ENCODE peak calls at places on chromosomes 1 and 21, in four cellular contexts. F is A549, I is GM12878, H is endothelial cell of umbilical vein. K is an unnamed sample.

GRCh38 chr1:170707959-170708666 is 44.2 kb downstream of the PRRX1 start:
- DNase-seq in F (peak), I (no peak), H (peak), K (peak)

GRCh38 chr21:40271169-40271568 is 403.9 kb downstream of the PCP4 start:
- DNase-seq in F (no peak), I (no peak), H (no peak), K (no peak)

GRCh38 chr1:65197636-65198035 is 49.6 kb downstream of the AK4 start:
- DNase-seq in F (no peak), I (no peak), H (no peak), K (no peak)

GRCh38 chr1:46535063-46535462 is 16.4 kb downstream of the KNCN start:
- DNase-seq in F (peak), I (no peak), H (no peak), K (peak)

GRCh38 chr1:16082283-16083038 is 9.0 kb upstream of the FAM131C start:
- DNase-seq in F (peak), I (no peak), H (peak), K (peak)

GRCh38 chr1:223840254-223840653 is 5.5 kb downstream of the TP53BP2 start:
- DNase-seq in F (no peak), I (no peak), H (no peak), K (no peak)

GRCh38 chr1:244361764-244362473 is 89.8 kb downstream of the ADSS2 start:
- DNase-seq in F (peak), I (no peak), H (peak), K (no peak)

GRCh38 chr1:202416641-202417040 is 68.1 kb downstream of the PPP1R12B start:
- DNase-seq in F (no peak), I (no peak), H (no peak), K (no peak)

GRCh38 chr1:163844393-163844948 is 522.7 kb downstream of the NUF2 start:
- DNase-seq in F (no peak), I (no peak), H (no peak), K (no peak)

GRCh38 chr1:93990010-93990409 is 80.8 kb upstream of the GCLM start:
- DNase-seq in F (no peak), I (no peak), H (no peak), K (no peak)

GRCh38 chr1:46102769-46103476 is 29.5 kb downstream of the PIK3R3 start:
- DNase-seq in F (no peak), I (no peak), H (no peak), K (peak)

GRCh38 chr1:244815600-244816099 is 19.8 kb upstream of the COX20 start:
- DNase-seq in F (no peak), I (peak), H (no peak), K (peak)

GRCh38 chr1:13628711-13629110 is 45.1 kb downstream of the PDPN start:
- DNase-seq in F (no peak), I (no peak), H (no peak), K (no peak)

GRCh38 chr1:112061852-112062451 is 72.5 kb upstream of the KCND3 start:
- DNase-seq in F (no peak), I (no peak), H (no peak), K (no peak)

GRCh38 chr21:36966846-36967657 is 583 bp upstream of the HLCS start:
- DNase-seq in F (no peak), I (no peak), H (peak), K (peak)

GRCh38 chr1:1237874-1238701 is 6.1 kb downstream of the B3GALT6 start:
- DNase-seq in F (no peak), I (no peak), H (no peak), K (no peak)

GRCh38 chr1:48789903-48790302 is 13.2 kb upstream of the BEND5 start:
- DNase-seq in F (no peak), I (no peak), H (no peak), K (no peak)

GRCh38 chr1:59350521-59350920 is 53.6 kb downstream of the FGGY start:
- DNase-seq in F (no peak), I (no peak), H (no peak), K (no peak)

GRCh38 chr1:115764541-115764940 is 4.0 kb downstream of the CASQ2 start:
- DNase-seq in F (peak), I (no peak), H (peak), K (peak)

GRCh38 chr1:87089823-87090222 is 175.4 kb downstream of the HS2ST1 start:
- DNase-seq in F (no peak), I (no peak), H (no peak), K (no peak)

GRCh38 chr21:42759594-42759927 is 106.1 kb downstream of the PDE9A start:
- DNase-seq in F (no peak), I (no peak), H (no peak), K (no peak)

GRCh38 chr1:85315789-85316188 is 39.4 kb upstream of the BCL10 start:
- DNase-seq in F (no peak), I (no peak), H (no peak), K (no peak)

GRCh38 chr1:221637641-221638041 is 104.2 kb downstream of the DUSP10 start:
- DNase-seq in F (no peak), I (no peak), H (no peak), K (no peak)

GRCh38 chr1:163290025-163290610 is 31.6 kb upstream of the NUF2 start:
- DNase-seq in F (no peak), I (no peak), H (no peak), K (no peak)

GRCh38 chr21:40841524-40842196 is 5.3 kb downstream of the DSCAM start:
- DNase-seq in F (peak), I (no peak), H (no peak), K (peak)

GRCh38 chr1:85734961-85735360 is 26.7 kb upstream of the ZNHIT6 start:
- DNase-seq in F (no peak), I (no peak), H (no peak), K (no peak)

GRCh38 chr1:12627308-12627707 is 9.3 kb upstream of the DHRS3 start:
- DNase-seq in F (no peak), I (no peak), H (no peak), K (no peak)

GRCh38 chr1:48246727-48247126 is 24.2 kb downstream of the SLC5A9 start:
- DNase-seq in F (no peak), I (no peak), H (no peak), K (no peak)

GRCh38 chr21:45894107-45894810 is 87.3 kb upstream of the COL6A1 start:
- DNase-seq in F (no peak), I (no peak), H (no peak), K (no peak)

DNA sequence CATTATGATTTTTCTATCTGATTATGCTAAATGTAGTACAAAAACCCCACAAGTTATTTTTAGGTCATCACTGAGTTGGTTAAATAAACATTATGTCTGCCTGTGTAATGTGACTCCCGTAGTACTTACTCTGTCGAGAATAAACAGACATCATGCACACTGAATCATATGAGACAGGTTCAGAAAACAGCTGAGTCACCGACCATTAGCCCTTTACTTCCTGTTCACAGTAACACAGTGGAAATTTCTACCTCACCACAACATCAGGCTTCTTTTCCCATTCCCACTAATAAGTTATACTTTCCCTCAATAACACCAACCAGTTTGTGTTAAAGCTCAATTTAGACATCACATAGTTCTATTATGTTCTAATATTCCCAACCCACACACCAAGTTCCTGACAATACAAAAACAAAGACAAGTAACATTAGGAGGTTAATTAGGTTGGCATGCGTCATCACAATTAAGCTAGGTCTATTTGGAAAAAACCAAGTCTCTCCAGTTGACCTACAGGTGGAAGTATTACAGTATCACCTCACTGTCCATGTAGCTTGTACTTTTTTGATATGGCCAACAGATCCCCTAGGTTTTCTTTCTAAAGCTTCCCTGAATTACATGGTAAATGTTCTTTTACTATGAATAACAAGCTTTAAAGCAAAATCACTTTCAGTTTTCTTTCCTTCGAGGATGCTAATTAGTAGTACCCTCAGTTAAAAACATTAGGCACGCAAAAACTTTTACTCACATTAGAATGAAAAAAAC is 154.2 kb downstream of the EIF4G3 start:
- DNase-seq in F (peak), I (peak), H (peak), K (peak)
- TF ChIP-seq MYC in F (no peak), I (no peak), H (peak), K (peak)

GRCh38 chr1:236774926-236775325 is 20.2 kb upstream of the MTR start:
- DNase-seq in F (no peak), I (no peak), H (peak), K (no peak)
- TF ChIP-seq CTCF in F (peak), I (peak), H (peak), K (peak)

GRCh38 chr1:2585318-2586092 is 1.1 kb upstream of the PRXL2B start:
- DNase-seq in F (peak), I (no peak), H (peak), K (peak)
- TF ChIP-seq POLR2A in F (no peak), I (peak), H (peak), K (peak)

DNA sequence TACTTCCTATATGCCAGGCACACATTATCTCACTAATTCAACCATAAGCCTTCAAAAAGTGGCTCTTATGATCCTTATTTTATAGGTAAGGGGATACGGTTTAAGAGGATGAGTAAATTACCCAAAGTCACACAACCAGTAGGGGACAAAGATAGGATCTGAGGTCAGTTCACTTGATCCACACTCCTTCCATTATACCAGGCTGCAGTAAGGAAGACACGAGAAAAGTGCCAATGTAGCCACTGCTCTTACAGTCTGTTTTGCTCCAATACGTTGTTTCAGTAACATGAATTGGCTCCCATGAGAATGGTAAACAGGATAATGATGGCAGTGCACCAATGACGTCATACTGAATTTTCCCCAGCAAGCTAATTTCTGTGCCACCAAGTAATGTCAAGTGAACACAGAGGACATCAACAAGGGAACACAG is 15.4 kb upstream of the GUCA2A start:
- DNase-seq in F (no peak), I (no peak), H (peak), K (no peak)
- TF ChIP-seq MYC in F (no peak), I (no peak), H (no peak), K (no peak)

DNA sequence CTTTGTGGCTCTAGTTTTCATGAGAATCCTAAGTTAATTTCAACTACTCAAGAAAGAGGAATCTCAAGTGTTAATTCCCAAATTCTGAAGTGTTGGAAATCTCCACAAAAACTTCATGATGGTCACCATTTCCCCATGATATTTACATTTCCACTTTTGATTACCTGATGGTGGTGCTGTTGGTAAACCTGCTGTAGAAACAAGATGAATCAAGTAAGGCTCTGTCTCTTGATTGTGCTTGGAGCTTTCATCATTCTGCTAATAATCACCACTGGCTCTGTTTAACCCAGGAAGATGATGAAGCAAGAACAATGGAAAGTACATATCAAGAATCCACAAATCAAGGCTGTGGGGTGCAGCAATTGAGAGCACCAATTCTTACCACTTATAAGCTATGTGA is 77.8 kb downstream of the C4BPA start:
- DNase-seq in F (no peak), I (no peak), H (peak), K (peak)
- TF ChIP-seq CTCF in F (peak), I (peak), H (no peak), K (no peak)

DNA sequence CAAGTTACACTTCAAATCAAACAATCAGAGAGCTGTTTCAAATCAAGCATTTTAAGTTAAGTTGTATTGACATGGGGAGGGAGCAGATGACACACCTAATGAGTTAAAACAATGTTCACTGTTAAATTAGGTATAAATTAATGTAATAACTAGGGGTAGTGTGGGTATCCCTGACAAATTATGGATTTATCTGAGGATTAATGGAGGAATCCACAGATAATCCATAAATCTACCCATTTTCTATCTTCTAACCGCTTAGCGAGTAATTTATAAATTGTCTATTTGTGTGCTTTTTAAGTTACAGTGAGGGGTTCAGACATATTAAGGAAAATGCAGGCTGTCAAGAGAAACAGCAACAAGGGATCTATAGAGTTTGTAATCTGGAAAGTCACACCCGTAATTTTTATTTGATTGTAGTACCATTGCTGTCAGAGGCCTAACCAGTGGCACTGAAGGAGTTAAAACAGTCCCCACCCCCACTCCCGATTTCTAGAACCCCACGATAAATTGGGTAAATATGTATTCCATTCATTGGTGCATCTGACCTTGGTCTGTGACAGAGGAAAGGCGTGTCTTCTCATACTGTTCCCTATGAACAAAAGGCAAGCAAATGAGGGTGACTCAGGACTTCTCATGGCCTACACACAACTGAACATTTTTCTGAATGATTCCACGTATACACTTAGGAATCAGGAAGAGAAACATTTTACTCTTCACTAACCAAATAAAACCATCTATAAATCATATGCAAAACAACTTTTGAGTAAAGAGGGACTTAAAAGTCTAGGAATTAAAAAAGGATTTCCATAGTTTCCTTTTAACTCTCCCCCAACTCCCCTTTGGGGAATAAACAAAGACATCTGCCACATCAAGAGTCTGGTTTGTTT is 7.4 kb downstream of the IRF2BP2 start:
- DNase-seq in F (peak), I (no peak), H (peak), K (peak)
- TF ChIP-seq POLR2A in F (no peak), I (no peak), H (no peak), K (peak)

DNA sequence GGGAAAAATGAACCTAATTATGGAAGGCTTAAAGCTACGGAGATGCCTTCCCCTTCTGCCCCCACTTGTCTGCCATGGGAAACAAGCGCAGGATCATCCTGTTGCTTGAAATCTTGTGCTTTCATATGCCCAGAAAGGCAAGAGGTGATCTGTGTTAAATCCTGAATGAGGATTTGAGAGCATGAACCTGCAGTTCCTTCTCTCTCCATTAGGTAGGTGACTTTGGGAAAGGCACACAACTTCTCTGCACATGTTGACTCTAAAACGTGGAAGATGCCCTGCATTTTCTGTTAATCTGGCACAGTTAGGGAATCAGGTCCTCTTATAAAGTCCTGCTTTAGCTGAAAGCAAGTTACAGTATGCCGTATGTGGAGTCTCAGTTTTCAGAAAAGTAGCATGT is 46.6 kb upstream of the MTR start:
- DNase-seq in F (no peak), I (no peak), H (no peak), K (no peak)
- TF ChIP-seq MYC in F (no peak), I (no peak), H (no peak), K (no peak)

DNA sequence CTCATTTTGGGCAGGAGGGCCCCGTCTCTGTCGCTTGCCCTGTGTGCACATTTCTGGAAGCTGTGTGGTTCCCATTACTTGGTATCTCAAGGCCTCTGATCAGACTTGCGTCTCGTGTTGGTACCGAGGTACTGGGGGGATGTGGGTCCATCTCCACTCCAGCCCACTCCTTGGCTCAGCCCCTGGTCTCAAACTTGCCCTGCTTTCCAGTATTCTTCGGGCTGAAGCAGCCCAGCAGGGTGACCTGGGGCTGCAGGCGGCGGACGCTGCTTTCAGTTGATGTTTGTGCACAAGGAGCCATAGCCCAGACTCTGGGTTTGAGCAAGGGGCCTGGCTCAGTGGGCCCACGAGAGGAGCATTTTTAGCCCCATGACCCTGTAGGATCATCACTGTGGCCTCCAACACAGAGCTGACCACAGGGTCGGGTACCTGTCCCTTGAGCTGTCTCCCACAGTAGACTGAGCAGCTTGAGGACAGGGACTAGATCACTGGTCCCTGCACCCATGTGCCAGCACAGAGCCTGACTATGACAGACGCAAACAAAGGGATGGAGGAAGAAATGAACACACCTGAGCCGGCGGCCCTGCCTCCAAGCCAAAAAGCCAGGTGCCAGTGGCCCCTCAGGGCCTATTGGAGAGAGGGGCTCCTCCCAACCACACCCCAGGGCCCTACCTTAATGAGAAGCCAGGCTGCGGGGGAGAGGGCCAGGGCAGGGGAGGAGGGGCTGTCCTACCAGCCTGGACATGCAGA is 46.8 kb downstream of the CHD5 start:
- DNase-seq in F (no peak), I (no peak), H (no peak), K (no peak)
- TF ChIP-seq CTCF in F (no peak), I (no peak), H (no peak), K (no peak)

DNA sequence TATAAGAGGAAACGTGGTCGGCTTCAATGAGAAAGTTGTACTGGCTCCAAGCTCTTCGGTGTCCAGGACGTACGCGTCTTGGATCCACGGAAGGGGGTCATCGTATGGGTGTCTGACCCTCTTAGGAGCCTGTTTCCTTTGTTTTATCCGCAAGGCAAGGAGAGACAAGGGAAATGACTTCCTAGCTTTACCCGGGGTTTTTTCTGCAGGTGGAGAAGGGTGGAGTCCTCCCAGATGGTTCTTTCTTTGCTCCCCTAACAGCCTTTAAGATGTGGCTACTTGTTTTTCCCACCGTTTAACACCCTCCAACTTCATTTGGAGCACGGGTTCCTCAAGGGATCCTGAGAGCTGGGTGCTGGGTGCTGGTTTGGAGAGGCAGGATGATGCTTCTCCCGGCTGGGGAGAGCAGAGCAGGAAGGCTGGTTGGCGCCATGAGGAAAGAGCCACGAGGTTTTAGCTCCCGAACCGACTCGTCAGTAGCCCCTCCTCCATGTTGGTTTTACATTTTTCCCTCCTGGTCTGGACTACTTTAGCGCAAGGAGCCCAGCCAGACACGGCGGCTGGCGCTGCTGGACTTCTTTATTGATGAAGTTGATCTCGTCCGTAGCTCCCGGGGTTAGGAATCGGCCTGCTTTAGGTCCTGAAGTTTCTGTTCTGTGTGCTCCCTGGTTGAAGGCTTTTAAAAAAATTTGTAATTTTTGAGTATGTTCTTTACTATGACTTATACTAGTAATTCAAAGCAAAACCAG is 1.3 kb downstream of the UCK2 start:
- DNase-seq in F (peak), I (no peak), H (peak), K (peak)
- TF ChIP-seq POLR2A in F (peak), I (no peak), H (no peak), K (peak)

K was measured in NB4.